ENCODE peak calls at places on chromosomes 4 and X, in four cellular contexts. U, D, Y and E are unnamed samples.

GRCh38 chr4:42671431-42672194 is 14.7 kb upstream of the ATP8A1 start:
- DNase-seq in U (no peak), Y (no peak), D (no peak), E (no peak)

GRCh38 chr4:64341711-64342110 is 67.5 kb downstream of the TECRL start:
- DNase-seq in D (no peak), Y (no peak), U (no peak), E (no peak)

GRCh38 chrX:39718951-39719350 is 378.8 kb downstream of the BCOR start:
- DNase-seq in D (no peak), Y (no peak), U (no peak), E (no peak)

GRCh38 chrX:38768079-38768478 is 33.2 kb upstream of the MID1IP1 start:
- DNase-seq in Y (no peak), D (no peak), U (no peak), E (no peak)

GRCh38 chr4:96786306-96786705 is 946.4 kb downstream of the PDHA2 start:
- DNase-seq in D (no peak), U (no peak), Y (no peak), E (no peak)

GRCh38 chr4:151226004-151226932 is 50.7 kb upstream of the PRSS48 start:
- DNase-seq in D (no peak), U (no peak), Y (no peak), E (no peak)

GRCh38 chr4:140884431-140885058 is 128.4 kb upstream of the TBC1D9 start:
- DNase-seq in Y (peak), U (peak), D (peak), E (peak)

GRCh38 chr4:81684357-81684756 is 212.7 kb upstream of the RASGEF1B start:
- DNase-seq in U (no peak), Y (no peak), D (no peak), E (no peak)

GRCh38 chrX:18377802-18378201 is 23.3 kb upstream of the SCML2 start:
- DNase-seq in D (no peak), Y (peak), U (peak), E (peak)

GRCh38 chrX:120450163-120450562 is 18.9 kb downstream of the LAMP2 start:
- DNase-seq in D (no peak), U (no peak), Y (no peak), E (no peak)

GRCh38 chr4:80259012-80259411 is 7.5 kb upstream of the FGF5 start:
- DNase-seq in Y (no peak), U (no peak), D (no peak), E (no peak)

GRCh38 chr4:8297141-8297601 is 27.6 kb downstream of the HTRA3 start:
- DNase-seq in U (peak), D (no peak), Y (no peak), E (no peak)

GRCh38 chr4:107709916-107710315 is 10.1 kb downstream of the PAPSS1 start:
- DNase-seq in U (no peak), D (no peak), Y (no peak), E (no peak)

GRCh38 chr4:22463179-22463578 is 52.7 kb downstream of the ADGRA3 start:
- DNase-seq in D (no peak), Y (no peak), U (peak), E (no peak)

GRCh38 chrX:46912673-46913491 is 661 bp downstream of the JADE3 start:
- DNase-seq in D (no peak), U (peak), Y (peak), E (peak)

GRCh38 chr4:184384056-184384809 is 90.1 kb downstream of the IRF2 start:
- DNase-seq in U (no peak), Y (peak), D (peak), E (no peak)

GRCh38 chrX:9884031-9884779 is 83.0 kb upstream of the CLDN34 start:
- DNase-seq in Y (no peak), D (no peak), U (no peak), E (no peak)

GRCh38 chr4:17613761-17614415 is 553 bp upstream of the MED28 start:
- DNase-seq in U (no peak), D (no peak), Y (peak), E (no peak)

GRCh38 chrX:85569096-85569495 is 189.6 kb upstream of the POF1B start:
- DNase-seq in U (no peak), D (no peak), Y (no peak), E (no peak)

GRCh38 chr4:1973661-1974060 is 35.1 kb downstream of the NELFA start:
- DNase-seq in U (no peak), Y (no peak), D (no peak), E (no peak)

GRCh38 chr4:39134674-39135073 is 47.7 kb upstream of the WDR19 start:
- DNase-seq in Y (no peak), U (no peak), D (no peak), E (no peak)
- TF ChIP-seq TCF7 in Y (no peak), U (no peak), D (no peak), E (no peak)

GRCh38 chr4:78553526-78554060 is 2.0 kb downstream of the ANXA3 start:
- DNase-seq in U (no peak), D (no peak), Y (peak), E (no peak)

GRCh38 chr4:78551420-78552351 is at the start of gene ANXA3:
- DNase-seq in D (no peak), Y (no peak), U (peak), E (peak)

GRCh38 chr4:78557841-78558240 is 6.3 kb downstream of the ANXA3 start:
- DNase-seq in Y (no peak), D (no peak), U (no peak), E (no peak)

GRCh38 chr4:78556655-78557054 is 5.1 kb downstream of the ANXA3 start:
- DNase-seq in D (no peak), U (no peak), Y (no peak), E (no peak)

DNA sequence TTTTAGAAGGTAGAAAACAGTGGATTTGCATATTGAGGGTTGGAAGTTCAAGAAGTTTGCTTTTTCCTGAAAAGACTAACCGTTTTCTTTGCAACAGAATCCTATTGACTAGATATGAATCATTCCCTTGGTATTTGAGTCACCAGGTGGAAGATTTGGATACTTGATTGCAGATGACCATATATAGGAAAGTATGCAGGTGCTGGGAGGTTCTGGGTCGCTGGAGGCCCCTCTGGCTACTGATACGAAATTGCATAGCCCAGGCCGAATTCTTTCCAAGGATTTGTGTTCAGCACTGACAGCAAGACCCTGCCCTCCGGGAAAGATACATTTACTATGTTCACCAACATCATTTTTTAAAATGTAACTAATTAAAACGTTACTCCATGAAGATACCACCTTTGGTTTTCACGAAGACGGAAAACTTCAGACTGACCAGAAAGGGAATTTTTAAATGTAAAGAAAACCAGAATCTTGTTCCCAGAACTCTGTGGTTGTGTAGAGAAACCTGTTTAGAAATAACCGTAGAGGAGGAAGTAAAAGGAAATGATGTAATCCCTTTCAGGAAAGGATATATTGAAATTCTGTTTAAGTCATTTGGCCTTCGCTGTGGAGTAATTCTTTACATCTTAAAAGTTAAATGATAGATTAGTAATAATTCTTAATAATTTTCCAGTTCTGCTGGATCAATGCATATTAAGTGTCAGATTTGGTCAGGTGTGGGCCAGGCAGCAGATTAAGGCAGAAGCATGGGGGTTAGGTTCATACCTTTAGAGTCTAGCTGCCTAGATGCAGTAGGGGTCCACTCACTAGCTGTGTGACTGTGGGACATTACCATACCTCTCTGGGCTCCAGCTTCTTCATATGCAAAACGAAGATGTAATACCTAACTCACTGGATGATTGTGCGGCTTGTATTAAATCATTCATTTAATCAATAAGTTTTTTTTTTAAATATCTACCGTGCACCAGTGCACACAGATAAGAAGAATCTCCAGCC is 1.1 kb downstream of the ANXA3 start:
- DNase-seq in Y (peak), U (peak), D (no peak), E (no peak)
- TF ChIP-seq TCF7 in Y (no peak), U (no peak), D (no peak), E (no peak)

GRCh38 chrX:24027086-24027485 is at the start of gene KLHL15:
- DNase-seq in D (no peak), U (no peak), Y (no peak), E (no peak)
- TF ChIP-seq TCF7 in D (no peak), U (no peak), Y (no peak), E (no peak)

DNA sequence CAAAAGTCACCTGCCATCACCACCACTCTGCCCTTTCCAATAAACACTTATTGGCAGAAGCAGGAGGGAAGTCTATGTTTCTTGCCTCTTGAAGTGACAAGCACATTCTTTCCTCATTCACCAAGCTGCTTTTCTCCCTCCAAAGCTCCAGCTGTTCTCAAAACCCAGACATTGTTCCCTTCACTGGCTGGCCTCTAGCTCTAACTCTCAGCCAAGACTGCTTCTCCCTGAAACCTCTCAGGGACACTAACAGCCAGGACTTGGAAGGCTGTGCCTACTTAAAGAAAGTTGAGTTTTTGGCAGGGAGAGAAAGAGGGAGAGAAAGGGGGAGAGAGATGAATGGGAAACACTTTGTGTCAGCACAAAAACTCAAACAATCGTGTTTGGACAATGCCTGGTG is 99.6 kb downstream of the COX18 start:
- DNase-seq in D (no peak), U (no peak), Y (no peak), E (no peak)
- TF ChIP-seq TCF7 in D (no peak), U (no peak), Y (no peak), E (no peak)